ENCODE peak calls at places on chromosome 21, in four cellular contexts. T, L, C and P are unnamed samples.

GRCh38 chr21:46289655-46290178 is 3.6 kb downstream of the YBEY start:
- DNase-seq in T (no peak), L (no peak), C (no peak), P (no peak)

GRCh38 chr21:42652527-42653491 is 612 bp upstream of the PDE9A start:
- DNase-seq in T (no peak), L (peak), C (no peak), P (peak)

GRCh38 chr21:38244885-38245869 is 11.6 kb upstream of the KCNJ15 start:
- DNase-seq in T (peak), L (no peak), C (no peak), P (no peak)

GRCh38 chr21:14734191-14734590 is 188.1 kb upstream of the SAMSN1 start:
- DNase-seq in T (no peak), L (no peak), C (no peak), P (no peak)

GRCh38 chr21:25709684-25710265 is 24.9 kb downstream of the ATP5PF start:
- DNase-seq in T (no peak), L (no peak), C (no peak), P (no peak)

GRCh38 chr21:38221594-38221993 is 35.2 kb upstream of the KCNJ15 start:
- DNase-seq in T (no peak), L (no peak), C (no peak), P (no peak)

GRCh38 chr21:22743085-22743484 is 1744.9 kb downstream of the NCAM2 start:
- DNase-seq in T (no peak), L (no peak), C (no peak), P (no peak)

GRCh38 chr21:42971897-42972275 is 2.5 kb upstream of the PKNOX1 start:
- DNase-seq in T (no peak), L (no peak), C (no peak), P (no peak)

GRCh38 chr21:37074195-37074510 is 1.1 kb downstream of the TTC3 start:
- DNase-seq in T (no peak), L (no peak), C (no peak), P (no peak)

GRCh38 chr21:42655797-42656770 is 2.7 kb downstream of the PDE9A start:
- DNase-seq in T (no peak), L (no peak), C (no peak), P (no peak)

GRCh38 chr21:31798842-31799691 is 67.1 kb upstream of the SCAF4 start:
- DNase-seq in T (peak), L (no peak), C (no peak), P (no peak)

GRCh38 chr21:43727571-43728466 is 8.9 kb downstream of the PDXK start:
- DNase-seq in T (no peak), L (no peak), C (no peak), P (no peak)

GRCh38 chr21:31347435-31348032 is 3.5 kb upstream of the TIAM1 start:
- DNase-seq in T (peak), L (no peak), C (no peak), P (no peak)

GRCh38 chr21:40507978-40508377 is 339.0 kb downstream of the DSCAM start:
- DNase-seq in T (no peak), L (no peak), C (no peak), P (no peak)

GRCh38 chr21:45951676-45952075 is 29.9 kb upstream of the COL6A1 start:
- DNase-seq in T (no peak), L (no peak), C (no peak), P (no peak)

GRCh38 chr21:26719750-26720149 is 125.5 kb downstream of the ADAMTS1 start:
- DNase-seq in T (no peak), L (no peak), C (no peak), P (no peak)

DNA sequence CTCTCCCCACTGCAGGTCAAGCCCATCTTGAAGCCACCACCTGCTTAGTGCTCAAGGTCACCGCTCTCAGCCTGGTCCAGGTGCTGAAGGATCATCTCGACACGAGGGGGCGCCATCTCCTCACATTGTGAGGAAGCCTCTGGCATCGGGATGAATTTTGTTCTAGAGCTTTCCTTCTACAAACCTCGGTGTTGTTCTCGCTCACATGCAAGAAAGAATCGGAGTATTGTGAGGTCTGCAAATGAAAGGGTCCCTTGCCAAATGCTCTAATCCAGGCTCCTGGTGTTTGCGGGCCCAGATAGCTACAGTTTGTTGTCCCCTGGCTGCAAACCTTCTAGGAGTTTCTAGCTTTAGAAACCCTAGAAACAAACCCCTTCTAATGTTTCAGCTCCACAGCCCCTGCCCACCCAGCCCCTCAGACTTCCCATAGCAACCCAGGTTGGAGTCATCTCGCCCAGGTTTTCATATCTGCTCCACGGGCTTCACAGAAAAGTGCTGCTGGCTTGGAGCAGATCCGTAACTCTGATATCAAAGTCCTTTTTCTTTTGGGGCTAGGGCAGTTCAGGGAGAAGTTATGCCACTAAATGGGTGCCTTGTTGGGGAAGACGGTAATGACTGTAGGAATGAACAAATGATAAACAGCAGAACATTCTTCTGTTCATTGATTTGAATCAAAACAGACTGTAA is 8.6 kb upstream of the ATP5PO start:
- DNase-seq in T (peak), L (peak), C (peak), P (peak)
- H3K27ac ChIP-seq in T (no peak), L (no peak), C (no peak), P (peak)

GRCh38 chr21:34962136-34962535 is 87.0 kb downstream of the RUNX1 start:
- DNase-seq in T (no peak), L (no peak), C (no peak), P (no peak)

GRCh38 chr21:34958040-34958439 is 91.1 kb downstream of the RUNX1 start:
- DNase-seq in T (no peak), L (no peak), C (no peak), P (no peak)

GRCh38 chr21:34956416-34957316 is 92.4 kb downstream of the RUNX1 start:
- DNase-seq in T (no peak), L (no peak), C (no peak), P (no peak)

GRCh38 chr21:34960672-34961071 is 88.4 kb downstream of the RUNX1 start:
- DNase-seq in T (no peak), L (no peak), C (no peak), P (no peak)

GRCh38 chr21:34959607-34960006 is 89.5 kb downstream of the RUNX1 start:
- DNase-seq in T (no peak), L (no peak), C (no peak), P (no peak)
- H3K27ac ChIP-seq in T (no peak), L (no peak), C (no peak), P (no peak)

GRCh38 chr21:33149166-33149565 is 79.2 kb downstream of the OLIG1 start:
- DNase-seq in T (no peak), L (no peak), C (no peak), P (no peak)
- H3K27ac ChIP-seq in T (no peak), L (no peak), C (no peak), P (no peak)

GRCh38 chr21:39444406-39445145 is 1.0 kb downstream of the LCA5L start:
- DNase-seq in T (peak), L (peak), C (no peak), P (no peak)
- H3K27ac ChIP-seq in T (peak), L (peak), C (peak), P (no peak)

DNA sequence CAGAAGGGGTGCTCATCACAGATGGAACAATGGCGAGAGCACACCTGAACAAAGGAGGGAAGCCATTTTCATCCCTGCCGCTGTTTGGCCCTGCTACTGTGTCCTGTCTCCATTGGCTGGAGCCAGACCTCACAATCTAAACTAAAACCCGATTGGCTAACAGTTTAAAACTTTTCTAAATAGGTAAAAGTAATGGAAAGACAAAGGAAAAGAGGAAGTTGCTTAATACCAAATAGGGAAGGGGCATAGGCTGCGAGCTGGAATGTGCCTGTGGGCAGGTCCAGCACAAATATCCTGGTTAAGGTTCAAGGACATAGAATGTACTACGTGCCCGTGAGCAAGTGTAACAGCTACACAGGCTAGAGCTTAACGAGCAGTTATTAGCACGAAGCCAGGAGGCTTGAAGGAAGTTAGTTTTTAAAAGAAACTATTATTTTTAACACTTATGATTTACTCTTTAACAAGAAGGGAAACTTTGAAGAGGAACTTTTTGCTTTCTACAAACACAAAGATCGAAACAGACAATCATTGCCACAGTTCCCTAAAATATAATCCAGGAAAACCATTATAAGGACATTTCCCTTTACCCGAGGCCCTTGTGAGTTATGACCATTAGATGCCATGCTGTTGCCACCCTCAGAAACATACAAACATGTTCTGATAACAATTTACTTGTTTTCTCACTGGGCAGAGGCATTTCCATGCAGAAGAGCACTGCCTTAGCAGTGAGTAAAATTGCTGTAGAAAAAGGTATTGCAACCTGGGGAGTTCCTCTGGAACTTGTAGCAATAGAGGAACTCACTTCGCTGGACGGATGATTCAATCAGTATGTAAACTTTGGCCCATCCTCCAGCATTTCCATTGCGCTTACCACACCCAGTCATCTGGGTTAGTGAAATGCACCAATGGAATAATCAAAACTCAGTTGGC is 4.8 kb upstream of the PTTG1IP start:
- DNase-seq in T (no peak), L (no peak), C (no peak), P (no peak)
- H3K27ac ChIP-seq in T (no peak), L (no peak), C (no peak), P (no peak)

GRCh38 chr21:29604096-29604495 is 305.4 kb downstream of the BACH1 start:
- DNase-seq in T (no peak), L (no peak), C (no peak), P (no peak)

GRCh38 chr21:29610960-29611359 is 312.2 kb downstream of the BACH1 start:
- DNase-seq in T (peak), L (no peak), C (no peak), P (no peak)

GRCh38 chr21:29601072-29601471 is 302.4 kb downstream of the BACH1 start:
- DNase-seq in T (no peak), L (no peak), C (no peak), P (no peak)

GRCh38 chr21:29606613-29607012 is 307.9 kb downstream of the BACH1 start:
- DNase-seq in T (no peak), L (no peak), C (no peak), P (no peak)
- H3K27ac ChIP-seq in T (no peak), L (no peak), C (no peak), P (no peak)

GRCh38 chr21:41581592-41582228 is 73.8 kb upstream of the TMPRSS2 start:
- DNase-seq in T (no peak), L (no peak), C (no peak), P (no peak)

GRCh38 chr21:41584603-41585176 is 76.7 kb upstream of the TMPRSS2 start:
- DNase-seq in T (no peak), L (no peak), C (peak), P (no peak)

GRCh38 chr21:41582298-41582840 is 74.4 kb upstream of the TMPRSS2 start:
- DNase-seq in T (no peak), L (no peak), C (no peak), P (no peak)

GRCh38 chr21:41582866-41583265 is 74.9 kb upstream of the TMPRSS2 start:
- DNase-seq in T (no peak), L (no peak), C (no peak), P (no peak)

GRCh38 chr21:41583274-41583790 is 75.4 kb upstream of the TMPRSS2 start:
- DNase-seq in T (no peak), L (no peak), C (peak), P (no peak)
- H3K27ac ChIP-seq in T (no peak), L (no peak), C (peak), P (no peak)

DNA sequence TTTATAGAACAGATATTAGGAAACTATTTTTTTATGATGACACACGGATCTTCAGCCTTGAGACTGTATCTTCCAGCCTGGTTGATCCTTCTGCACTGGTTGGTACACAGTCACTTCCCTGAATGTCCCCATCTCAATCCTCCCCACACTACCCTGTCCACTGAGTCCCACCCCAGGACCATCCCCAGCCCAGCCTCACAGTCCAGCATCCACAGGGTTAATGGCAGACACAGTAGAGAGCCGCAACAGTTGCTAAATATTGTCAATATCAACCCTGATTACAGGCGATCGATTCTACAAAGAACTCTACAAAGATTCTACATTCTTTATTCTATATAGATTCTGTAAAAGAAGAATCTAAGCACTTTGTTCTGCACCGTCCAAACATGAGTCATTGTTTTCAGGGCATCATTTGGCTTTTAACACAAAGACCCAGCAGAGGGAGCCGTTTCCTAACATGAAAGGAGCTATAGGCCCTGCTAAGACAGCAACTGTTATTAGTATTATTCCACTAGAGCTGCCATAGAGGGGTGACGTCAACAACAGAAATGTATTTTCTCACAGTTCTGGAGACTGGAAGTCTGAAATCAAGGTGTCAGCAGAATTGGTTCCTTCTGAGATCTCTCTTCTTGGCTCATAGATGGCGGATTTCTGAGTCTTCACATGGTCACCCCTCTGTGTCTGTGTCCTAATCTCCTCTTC is 30.1 kb upstream of the IFNAR2 start:
- DNase-seq in T (peak), L (peak), C (no peak), P (peak)
- H3K27ac ChIP-seq in T (no peak), L (no peak), C (peak), P (peak)